ENCODE peak calls at places on chromosomes 4 and X, in six cellular contexts. W, S, E, T, I and X are unnamed samples.

GRCh38 chrX:53256446-53257041 is 24.8 kb downstream of the IQSEC2 start:
- DNase-seq in T (no peak), E (no peak), I (no peak), S (no peak), W (no peak), X (no peak)

GRCh38 chr4:40492747-40493146 is 136.9 kb downstream of the RBM47 start:
- DNase-seq in E (no peak), S (no peak), T (no peak), I (no peak), W (no peak), X (no peak)

GRCh38 chrX:154800508-154801207 is 4.6 kb downstream of the MPP1 start:
- DNase-seq in T (no peak), I (no peak), W (no peak), E (no peak), S (no peak), X (no peak)

GRCh38 chr4:65968873-65969272 is 298.6 kb upstream of the EPHA5 start:
- DNase-seq in S (peak; percentile 37), W (no peak), I (peak; percentile 14), E (no peak), T (no peak), X (no peak)

GRCh38 chrX:136179133-136179532 is 31.8 kb downstream of the FHL1 start:
- DNase-seq in E (no peak), T (no peak), W (no peak), I (no peak), S (no peak), X (no peak)

GRCh38 chrX:74705269-74705668 is 90.8 kb upstream of the RLIM start:
- DNase-seq in E (no peak), S (no peak), W (no peak), T (no peak), I (no peak), X (no peak)

GRCh38 chr4:114815760-114816159 is 217.2 kb downstream of the UGT8 start:
- DNase-seq in S (no peak), I (no peak), T (no peak), W (no peak), E (no peak), X (no peak)

GRCh38 chr4:3422808-3423297 is 18.9 kb upstream of the HGFAC start:
- DNase-seq in E (no peak), I (no peak), W (no peak), T (no peak), S (no peak), X (no peak)

GRCh38 chr4:15376145-15376544 is 51.7 kb upstream of the C1QTNF7 start:
- DNase-seq in I (no peak), W (no peak), T (no peak), S (no peak), E (no peak), X (no peak)

GRCh38 chrX:143854006-143854405 is 29.9 kb upstream of the UBE2NL start:
- DNase-seq in T (no peak), W (no peak), E (peak; percentile 40), I (no peak), S (peak; percentile 77), X (no peak)

GRCh38 chr4:119648398-119648797 is 19.8 kb upstream of the PDE5A start:
- DNase-seq in E (no peak), W (no peak), I (no peak), S (no peak), T (no peak), X (no peak)